ENCODE peak calls at places on chromosomes 16 and 17, in nine cellular contexts. U, E, T, F, M, H, S, O and J are unnamed samples.

GRCh38 chr17:18157354-18157985 is 26.2 kb upstream of the ALKBH5 start:
- DNase-seq in U (peak; percentile 54), F (no peak), E (no peak), S (no peak), M (no peak), T (no peak), O (no peak), H (no peak), J (no peak)

GRCh38 chr17:62611308-62611707 is 16.2 kb upstream of the MRC2 start:
- DNase-seq in T (no peak), M (no peak), E (no peak), H (no peak), O (no peak), U (no peak), S (no peak), F (no peak), J (no peak)

GRCh38 chr17:74417178-74418045 is 14.5 kb upstream of the GPRC5C start:
- DNase-seq in O (no peak), M (peak; percentile 79), E (no peak), T (no peak), U (peak; percentile 71), S (peak; percentile 64), F (peak; percentile 40), H (no peak), J (no peak)

GRCh38 chr17:50360716-50361115 is 12.3 kb downstream of the MRPL27 start:
- DNase-seq in U (no peak), F (no peak), S (no peak), T (no peak), E (no peak), H (no peak), O (no peak), M (no peak), J (no peak)

GRCh38 chr16:11258553-11259287 is 2.7 kb upstream of the SOCS1 start:
- DNase-seq in U (peak; percentile 82), M (no peak), E (no peak), T (peak; percentile 57), F (no peak), H (no peak), O (peak; percentile 33), S (peak; percentile 76), J (no peak)

GRCh38 chr16:86466695-86467406 is 43.5 kb upstream of the FOXF1 start:
- DNase-seq in U (no peak), T (no peak), H (no peak), O (peak; percentile 96), M (no peak), F (no peak), S (no peak), E (peak; percentile 94), J (no peak)

GRCh38 chr17:78670850-78671291 is 93.7 kb upstream of the DNAH17 start:
- DNase-seq in F (no peak), E (no peak), T (no peak), M (no peak), U (no peak), H (no peak), S (no peak), O (no peak), J (no peak)

GRCh38 chr16:30005341-30006094 is 5.3 kb downstream of the DOC2A start:
- DNase-seq in T (no peak), M (peak; percentile 47), H (no peak), U (peak; percentile 84), F (peak; percentile 52), O (peak; percentile 45), S (peak; percentile 72), E (no peak), J (peak; percentile 84)

GRCh38 chr17:14672830-14673229 is 371.9 kb downstream of the HS3ST3B1 start:
- DNase-seq in E (peak; percentile 76), H (no peak), U (no peak), F (peak; percentile 91), T (no peak), O (peak; percentile 84), M (peak; percentile 19), S (no peak), J (no peak)

GRCh38 chr16:66274335-66275110 is 92.0 kb upstream of the CDH5 start:
- DNase-seq in O (peak; percentile 67), T (no peak), M (no peak), S (no peak), H (no peak), U (no peak), E (no peak), F (peak; percentile 71), J (peak; percentile 65)

GRCh38 chr16:56918467-56919012 is 13.4 kb upstream of the HERPUD1 start:
- DNase-seq in S (no peak), U (no peak), T (no peak), H (no peak), E (no peak), O (no peak), M (no peak), F (no peak), J (no peak)

GRCh38 chr17:28368306-28368831 is 1.7 kb downstream of the VTN start:
- DNase-seq in S (no peak), O (no peak), U (no peak), F (no peak), M (no peak), H (peak; percentile 55), E (no peak), T (no peak), J (no peak)
- TF ChIP-seq CTCF in S (no peak), O (no peak), U (no peak), F (no peak), M (no peak), H (no peak), E (no peak), T (no peak), J (no peak)

GRCh38 chr16:78607465-78607864 is 508.0 kb downstream of the WWOX start:
- DNase-seq in U (no peak), H (no peak), M (peak; percentile 6), S (no peak), O (peak; percentile 67), F (peak; percentile 46), T (no peak), E (no peak), J (no peak)

GRCh38 chr16:78605548-78606097 is 506.2 kb downstream of the WWOX start:
- DNase-seq in O (no peak), F (no peak), E (no peak), U (no peak), S (no peak), M (no peak), H (no peak), T (no peak), J (no peak)

GRCh38 chr16:78608305-78608776 is 508.9 kb downstream of the WWOX start:
- DNase-seq in H (no peak), O (no peak), T (no peak), F (peak; percentile 1), S (no peak), U (no peak), M (no peak), E (no peak), J (no peak)

GRCh38 chr16:78607022-78607421 is 507.6 kb downstream of the WWOX start:
- DNase-seq in E (no peak), F (no peak), O (no peak), H (no peak), M (no peak), T (no peak), S (no peak), U (no peak), J (no peak)

GRCh38 chr16:78606572-78606971 is 507.1 kb downstream of the WWOX start:
- DNase-seq in U (no peak), H (no peak), S (no peak), F (no peak), T (no peak), E (no peak), O (no peak), M (no peak), J (no peak)
- TF ChIP-seq CTCF in U (no peak), H (no peak), S (no peak), F (no peak), T (no peak), E (no peak), O (no peak), M (no peak), J (no peak)

GRCh38 chr17:31736855-31737625 is 122.0 kb downstream of the COPRS start:
- DNase-seq in F (no peak), E (no peak), M (no peak), O (no peak), S (no peak), H (no peak), T (no peak), U (no peak), J (no peak)

GRCh38 chr17:31738488-31738887 is 120.6 kb downstream of the COPRS start:
- DNase-seq in E (no peak), H (no peak), O (no peak), T (peak; percentile 23), F (no peak), U (no peak), S (no peak), M (no peak), J (no peak)

GRCh38 chr17:31739300-31739699 is 119.7 kb downstream of the COPRS start:
- DNase-seq in O (peak; percentile 84), H (no peak), E (peak; percentile 86), M (no peak), U (no peak), S (no peak), F (peak; percentile 67), T (no peak), J (no peak)

GRCh38 chr17:31740611-31741082 is 118.4 kb downstream of the COPRS start:
- DNase-seq in U (no peak), O (peak; percentile 63), M (no peak), F (peak; percentile 67), S (no peak), H (no peak), T (no peak), E (peak; percentile 94), J (no peak)

DNA sequence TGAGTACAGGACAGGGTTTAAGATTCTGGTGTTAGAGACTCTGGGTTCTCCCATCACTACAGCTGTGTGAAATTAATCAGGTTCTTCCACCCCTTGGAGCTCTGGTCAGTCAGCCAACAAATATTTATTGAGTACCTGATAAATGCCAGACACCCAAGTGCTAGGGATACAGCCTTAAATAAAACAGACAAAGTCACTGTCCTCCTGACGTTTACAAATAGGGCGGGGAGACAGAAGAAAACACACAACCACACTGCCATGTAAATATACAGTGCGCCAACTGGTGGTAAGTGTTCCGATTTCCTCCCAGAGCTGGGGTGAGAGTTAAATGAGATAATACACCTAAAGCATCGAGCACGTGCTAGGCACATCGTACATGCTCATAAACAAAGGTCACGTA is 121.0 kb downstream of the COPRS start:
- DNase-seq in U (no peak), T (no peak), O (no peak), F (no peak), M (no peak), H (no peak), S (no peak), E (no peak), J (no peak)
- TF ChIP-seq CTCF in U (no peak), T (peak; percentile 36), O (no peak), F (no peak), M (no peak), H (no peak), S (no peak), E (no peak), J (no peak)

DNA sequence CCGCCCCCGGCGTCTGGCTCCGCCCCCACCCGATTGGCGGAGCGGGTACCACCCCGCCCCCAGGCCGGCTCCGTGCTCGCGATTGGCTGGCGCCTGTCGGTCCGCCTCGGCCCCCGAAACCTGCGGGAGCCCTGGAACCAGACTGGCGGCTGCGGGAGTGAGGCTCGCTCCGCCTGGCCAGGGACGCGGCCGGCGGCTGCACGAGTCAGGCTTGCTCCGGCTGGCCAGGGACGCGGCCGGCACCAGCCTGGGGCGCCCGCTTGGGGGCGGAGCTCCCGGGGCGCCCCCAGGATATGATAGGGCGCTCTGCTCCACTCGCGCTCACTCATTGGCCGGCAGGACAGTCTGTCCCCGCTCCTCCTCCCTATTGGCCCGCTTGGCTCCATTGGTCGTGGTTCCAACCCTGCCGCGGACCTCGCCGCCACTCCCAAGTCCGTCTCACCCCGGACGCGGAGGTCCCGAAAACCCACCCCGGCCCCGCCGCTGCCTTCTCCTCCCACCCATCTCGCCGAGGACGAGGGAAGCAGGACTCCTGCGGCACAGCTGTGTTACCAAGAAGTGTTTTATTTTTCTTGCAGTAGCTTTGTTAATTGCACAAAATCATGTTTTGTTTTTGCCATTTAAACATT is 340 bp upstream of the ROGDI start:
- DNase-seq in T (peak; percentile 93), M (peak; percentile 99), E (peak; percentile 61), S (peak; percentile 96), F (peak; percentile 94), O (peak; percentile 88), U (peak; percentile 97), H (peak; percentile 97), J (peak; percentile 96)
- TF ChIP-seq CTCF in T (peak; percentile 46), M (no peak), E (no peak), S (peak; percentile 15), F (peak; percentile 3), O (peak; percentile 3), U (no peak), H (peak; percentile 30), J (peak; percentile 18)